ENCODE peak calls at places on chromosomes 16 and 17, in six cellular contexts. One of them, this sample, is unnamed.

GRCh38 chr17:74444406-74444805 is 12.5 kb downstream of the GPRC5C start:
- DNase-seq in A549: no peak
- DNase-seq in tibial nerve: peak
- DNase-seq in stomach: peak
- DNase-seq in GM12878: no peak
- DNase-seq in H1: no peak
- DNase-seq in this sample: peak

GRCh38 chr17:55746466-55746865 is 4.4 kb upstream of the PCTP start:
- DNase-seq in A549: no peak
- DNase-seq in tibial nerve: no peak
- DNase-seq in stomach: no peak
- DNase-seq in GM12878: no peak
- DNase-seq in H1: no peak
- DNase-seq in this sample: no peak

GRCh38 chr16:29900888-29901606 is 759 bp downstream of the ASPHD1 start:
- DNase-seq in A549: no peak
- DNase-seq in tibial nerve: no peak
- DNase-seq in stomach: peak
- DNase-seq in GM12878: no peak
- DNase-seq in H1: peak
- DNase-seq in this sample: no peak

GRCh38 chr16:57859331-57859730 is 57.0 kb upstream of the KIFC3 start:
- DNase-seq in A549: peak
- DNase-seq in tibial nerve: no peak
- DNase-seq in stomach: no peak
- DNase-seq in GM12878: no peak
- DNase-seq in H1: no peak
- DNase-seq in this sample: no peak

GRCh38 chr16:86578056-86578455 is 293 bp upstream of the FOXL1 start:
- DNase-seq in A549: no peak
- DNase-seq in tibial nerve: peak
- DNase-seq in stomach: no peak
- DNase-seq in GM12878: no peak
- DNase-seq in H1: no peak
- DNase-seq in this sample: no peak

GRCh38 chr16:69922200-69922599 is 28.9 kb upstream of the CLEC18A start:
- DNase-seq in A549: no peak
- DNase-seq in tibial nerve: no peak
- DNase-seq in stomach: no peak
- DNase-seq in GM12878: no peak
- DNase-seq in H1: no peak
- DNase-seq in this sample: peak

GRCh38 chr16:64983226-64983625 is 138.6 kb downstream of the CDH11 start:
- DNase-seq in A549: no peak
- DNase-seq in tibial nerve: no peak
- DNase-seq in stomach: no peak
- DNase-seq in GM12878: no peak
- DNase-seq in H1: no peak
- DNase-seq in this sample: no peak

GRCh38 chr16:10126686-10127085 is 55.5 kb downstream of the GRIN2A start:
- DNase-seq in A549: no peak
- DNase-seq in tibial nerve: no peak
- DNase-seq in stomach: no peak
- DNase-seq in GM12878: no peak
- DNase-seq in H1: no peak
- DNase-seq in this sample: no peak

GRCh38 chr17:36849871-36850348 is 87.4 kb upstream of the LHX1 start:
- DNase-seq in A549: peak
- DNase-seq in tibial nerve: no peak
- DNase-seq in stomach: no peak
- DNase-seq in GM12878: peak
- DNase-seq in H1: no peak
- DNase-seq in this sample: no peak

GRCh38 chr17:74760404-74761105 is 12.1 kb downstream of the NHERF1 start:
- DNase-seq in A549: no peak
- DNase-seq in tibial nerve: no peak
- DNase-seq in stomach: no peak
- DNase-seq in GM12878: no peak
- DNase-seq in H1: no peak
- DNase-seq in this sample: no peak

GRCh38 chr16:81518439-81518757 is 73.8 kb downstream of the CMIP start:
- DNase-seq in A549: no peak
- DNase-seq in tibial nerve: no peak
- DNase-seq in stomach: no peak
- DNase-seq in GM12878: no peak
- DNase-seq in H1: no peak
- DNase-seq in this sample: no peak

GRCh38 chr16:88649924-88650748 is 717 bp downstream of the CYBA start:
- DNase-seq in A549: no peak
- DNase-seq in tibial nerve: no peak
- DNase-seq in stomach: peak
- DNase-seq in GM12878: no peak
- DNase-seq in H1: peak
- DNase-seq in this sample: no peak

GRCh38 chr16:30700491-30700890 is 1.5 kb downstream of the SRCAP start:
- DNase-seq in A549: no peak
- DNase-seq in tibial nerve: no peak
- DNase-seq in stomach: no peak
- DNase-seq in GM12878: no peak
- DNase-seq in H1: no peak
- DNase-seq in this sample: no peak

GRCh38 chr16:54165174-54165911 is 121.2 kb downstream of the IRX3 start:
- DNase-seq in A549: no peak
- DNase-seq in tibial nerve: no peak
- DNase-seq in stomach: no peak
- DNase-seq in GM12878: no peak
- DNase-seq in H1: no peak
- DNase-seq in this sample: no peak

GRCh38 chr16:3665508-3665907 is 11.0 kb downstream of the DNASE1 start:
- DNase-seq in A549: no peak
- DNase-seq in tibial nerve: no peak
- DNase-seq in stomach: no peak
- DNase-seq in GM12878: no peak
- DNase-seq in H1: no peak
- DNase-seq in this sample: no peak

GRCh38 chr16:1781758-1782407 is 488 bp downstream of the SPSB3 start:
- DNase-seq in A549: peak
- DNase-seq in tibial nerve: no peak
- DNase-seq in stomach: no peak
- DNase-seq in GM12878: no peak
- DNase-seq in H1: peak
- DNase-seq in this sample: peak

GRCh38 chr16:82987767-82988166 is 361.0 kb downstream of the CDH13 start:
- DNase-seq in A549: no peak
- DNase-seq in tibial nerve: no peak
- DNase-seq in stomach: no peak
- DNase-seq in GM12878: no peak
- DNase-seq in H1: no peak
- DNase-seq in this sample: no peak

GRCh38 chr17:75864448-75864871 is 9.3 kb upstream of the WBP2 start:
- DNase-seq in A549: no peak
- DNase-seq in tibial nerve: peak
- DNase-seq in stomach: peak
- DNase-seq in GM12878: peak
- DNase-seq in H1: no peak
- DNase-seq in this sample: peak

GRCh38 chr16:27628216-27628945 is 78.4 kb downstream of the KATNIP start:
- DNase-seq in A549: no peak
- DNase-seq in tibial nerve: no peak
- DNase-seq in stomach: no peak
- DNase-seq in GM12878: no peak
- DNase-seq in H1: no peak
- DNase-seq in this sample: peak

GRCh38 chr16:30569746-30570325 is 1.7 kb downstream of the ZNF688 start:
- DNase-seq in A549: no peak
- DNase-seq in tibial nerve: no peak
- DNase-seq in stomach: no peak
- DNase-seq in GM12878: no peak
- DNase-seq in H1: no peak
- DNase-seq in this sample: no peak

GRCh38 chr16:54054237-54054780 is 232.3 kb downstream of the IRX3 start:
- DNase-seq in A549: no peak
- DNase-seq in tibial nerve: no peak
- DNase-seq in stomach: no peak
- DNase-seq in GM12878: no peak
- DNase-seq in H1: no peak
- DNase-seq in this sample: no peak

GRCh38 chr17:71959129-71959528 is 161.7 kb upstream of the SOX9 start:
- DNase-seq in A549: peak
- DNase-seq in tibial nerve: no peak
- DNase-seq in stomach: no peak
- DNase-seq in GM12878: peak
- DNase-seq in H1: no peak
- DNase-seq in this sample: no peak

GRCh38 chr16:19389246-19389645 is 28.4 kb upstream of the TMC5 start:
- DNase-seq in A549: peak
- DNase-seq in tibial nerve: peak
- DNase-seq in stomach: peak
- DNase-seq in GM12878: peak
- DNase-seq in H1: peak
- DNase-seq in this sample: no peak

GRCh38 chr17:5781236-5781927 is 197.1 kb upstream of the NLRP1 start:
- DNase-seq in A549: no peak
- DNase-seq in tibial nerve: no peak
- DNase-seq in stomach: no peak
- DNase-seq in GM12878: no peak
- DNase-seq in H1: no peak
- DNase-seq in this sample: no peak

GRCh38 chr17:48593840-48594411 is 347 bp upstream of the HOXB5 start:
- DNase-seq in A549: peak
- DNase-seq in tibial nerve: peak
- DNase-seq in stomach: peak
- DNase-seq in GM12878: no peak
- DNase-seq in H1: peak
- DNase-seq in this sample: no peak

GRCh38 chr17:39118674-39119419 is 32.6 kb downstream of the PLXDC1 start:
- DNase-seq in A549: no peak
- DNase-seq in tibial nerve: no peak
- DNase-seq in stomach: no peak
- DNase-seq in GM12878: peak
- DNase-seq in H1: no peak
- DNase-seq in this sample: no peak

DNA sequence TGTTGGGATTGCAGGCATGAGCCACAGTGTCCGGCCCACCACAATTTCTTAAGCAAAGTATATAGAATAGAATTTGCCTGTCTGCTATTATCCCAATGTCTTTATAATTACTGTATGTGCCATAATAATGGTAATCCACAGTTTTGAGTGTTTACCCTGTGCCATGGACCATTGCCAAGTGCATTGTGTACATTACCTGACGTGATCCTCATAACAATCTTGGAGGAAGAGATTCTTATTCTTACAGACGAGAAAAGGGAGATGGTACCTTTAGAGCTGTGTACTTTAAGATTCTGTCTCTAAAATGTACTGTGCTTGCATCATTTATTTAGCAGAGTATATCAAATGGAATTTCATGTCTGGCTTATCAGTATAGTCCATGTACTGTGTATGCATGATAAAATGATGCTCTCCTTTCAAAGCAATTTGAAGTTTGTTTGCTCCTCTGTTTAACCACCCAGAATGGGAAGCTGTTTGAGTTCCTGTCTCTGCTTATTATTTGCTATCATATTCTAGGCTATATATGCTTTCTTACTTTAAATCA is 13.8 kb upstream of the CDR2 start:
- DNase-seq in A549: no peak
- DNase-seq in tibial nerve: no peak
- DNase-seq in stomach: no peak
- DNase-seq in GM12878: no peak
- DNase-seq in H1: no peak
- DNase-seq in this sample: no peak
- TF ChIP-seq EP300 in A549: no peak
- TF ChIP-seq EP300 in tibial nerve: no peak
- TF ChIP-seq EP300 in stomach: no peak
- TF ChIP-seq EP300 in GM12878: no peak
- TF ChIP-seq EP300 in H1: no peak
- TF ChIP-seq EP300 in this sample: no peak

DNA sequence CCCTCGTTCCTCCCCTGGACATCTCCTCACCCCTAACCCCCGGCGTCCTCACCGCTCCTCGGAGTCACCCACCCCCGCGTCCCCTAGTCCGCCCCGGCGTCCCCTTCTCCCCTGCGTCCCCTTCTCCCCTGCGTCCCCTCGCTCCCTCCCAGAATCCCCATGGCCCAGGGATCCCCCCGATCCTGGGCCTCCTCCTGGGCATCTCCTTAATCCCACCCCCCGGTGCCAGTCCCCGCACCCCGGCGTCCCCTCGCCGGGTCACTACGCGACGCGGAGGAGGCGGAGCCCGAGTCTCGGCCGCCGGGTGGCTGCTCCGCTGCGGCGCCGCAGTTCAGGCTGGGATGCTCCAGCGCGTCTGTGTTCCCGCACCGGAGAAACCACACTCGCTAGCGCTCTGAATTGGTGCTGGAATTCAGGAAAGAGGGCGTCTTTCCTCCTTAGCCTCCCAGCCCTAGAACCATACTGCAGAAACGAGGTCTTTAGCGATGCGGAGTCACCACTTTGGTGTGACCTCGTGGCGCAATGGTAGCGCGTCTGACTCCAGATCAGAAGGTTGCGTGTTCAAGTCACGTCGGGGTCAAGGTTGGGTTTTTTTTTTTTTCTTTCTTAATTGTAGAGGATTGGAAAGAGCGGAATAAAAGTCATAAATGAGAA is 25.9 kb upstream of the SLC47A1 start:
- DNase-seq in A549: peak
- DNase-seq in tibial nerve: peak
- DNase-seq in stomach: peak
- DNase-seq in GM12878: peak
- DNase-seq in H1: peak
- DNase-seq in this sample: peak
- TF ChIP-seq EP300 in A549: no peak
- TF ChIP-seq EP300 in tibial nerve: no peak
- TF ChIP-seq EP300 in stomach: no peak
- TF ChIP-seq EP300 in GM12878: peak
- TF ChIP-seq EP300 in H1: peak
- TF ChIP-seq EP300 in this sample: no peak

GRCh38 chr17:50266384-50267073 is 7.7 kb upstream of the TMEM92 start:
- DNase-seq in A549: no peak
- DNase-seq in tibial nerve: peak
- DNase-seq in stomach: peak
- DNase-seq in GM12878: no peak
- DNase-seq in H1: peak
- DNase-seq in this sample: peak
- TF ChIP-seq EP300 in A549: no peak
- TF ChIP-seq EP300 in tibial nerve: no peak
- TF ChIP-seq EP300 in stomach: no peak
- TF ChIP-seq EP300 in GM12878: no peak
- TF ChIP-seq EP300 in H1: no peak
- TF ChIP-seq EP300 in this sample: no peak

DNA sequence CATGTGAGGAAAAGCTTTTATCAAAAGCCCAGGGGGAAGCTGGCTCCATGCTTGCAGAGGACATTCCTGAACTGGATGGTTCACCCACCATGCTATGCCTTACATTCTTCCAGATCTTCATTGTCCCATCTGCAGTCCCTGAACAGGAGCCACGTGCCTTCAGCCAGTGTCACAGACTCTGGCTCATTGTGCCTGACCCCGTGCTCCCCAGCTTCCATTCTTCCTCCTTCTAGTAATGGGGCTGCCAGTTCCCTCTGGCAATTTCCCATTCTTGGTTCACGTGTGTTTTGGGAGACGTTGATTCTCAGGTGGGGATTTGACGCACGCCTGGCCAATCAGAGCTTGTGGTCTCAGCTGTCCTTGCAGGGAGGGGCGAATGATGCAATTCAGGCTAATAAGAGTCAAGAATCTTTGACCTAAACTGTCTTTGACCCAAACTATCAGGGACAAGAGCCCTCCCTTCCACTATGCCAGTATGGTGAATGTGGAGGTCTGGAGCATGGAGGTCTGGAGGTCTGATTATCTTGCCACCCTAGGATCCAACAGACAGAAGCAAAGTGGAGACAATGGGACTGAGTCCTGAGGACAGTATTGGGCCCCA is 52.7 kb downstream of the IRX6 start:
- DNase-seq in A549: no peak
- DNase-seq in tibial nerve: no peak
- DNase-seq in stomach: no peak
- DNase-seq in GM12878: no peak
- DNase-seq in H1: no peak
- DNase-seq in this sample: no peak
- TF ChIP-seq EP300 in A549: no peak
- TF ChIP-seq EP300 in tibial nerve: no peak
- TF ChIP-seq EP300 in stomach: no peak
- TF ChIP-seq EP300 in GM12878: no peak
- TF ChIP-seq EP300 in H1: no peak
- TF ChIP-seq EP300 in this sample: no peak